ENCODE peak calls at places on chromosomes 6 and 20, in seven cellular contexts. W is transverse colon, Y is HFFc6, S is lower leg skin, V is endothelial cell, J is GM12865, F is GM20000. C is an unnamed sample.
A peak's percentile ranks its signal among the peaks of the same experiment; 100 is the strongest.

GRCh38 chr6:43609402-43609801 is 19.7 kb downstream of the GTPBP2 start:
- DNase-seq in W (no peak), Y (no peak), S (no peak), V (no peak), J (no peak), F (no peak), C (no peak)

GRCh38 chr6:169589293-169589692 is 112.5 kb downstream of the WDR27 start:
- DNase-seq in W (peak; percentile 51), Y (no peak), S (no peak), V (no peak), J (peak; percentile 62), F (no peak), C (no peak)

GRCh38 chr6:35260642-35261570 is 1.4 kb downstream of the ZNF76 start:
- DNase-seq in W (no peak), Y (no peak), S (peak; percentile 81), V (no peak), J (no peak), F (no peak), C (no peak)

GRCh38 chr20:32294071-32294470 is 16.6 kb downstream of the KIF3B start:
- DNase-seq in W (no peak), Y (no peak), S (no peak), V (no peak), J (no peak), F (no peak), C (no peak)

GRCh38 chr20:19835533-19836222 is 77.6 kb downstream of the RIN2 start:
- DNase-seq in W (no peak), Y (no peak), S (no peak), V (no peak), J (no peak), F (no peak), C (no peak)

GRCh38 chr6:15623282-15624116 is 39.3 kb downstream of the DTNBP1 start:
- DNase-seq in W (no peak), Y (peak; percentile 4), S (no peak), V (no peak), J (no peak), F (peak; percentile 20), C (peak; percentile 15)

GRCh38 chr6:56266011-56266410 is 18.6 kb upstream of the COL21A1 start:
- DNase-seq in W (no peak), Y (no peak), S (no peak), V (no peak), J (no peak), F (no peak), C (no peak)

GRCh38 chr20:64271636-64272035 is 16.1 kb downstream of the PCMTD2 start:
- DNase-seq in W (no peak), Y (no peak), S (no peak), V (no peak), J (no peak), F (no peak), C (no peak)

GRCh38 chr6:24122139-24122538 is 3.9 kb upstream of the NRSN1 start:
- DNase-seq in W (no peak), Y (no peak), S (no peak), V (no peak), J (no peak), F (no peak), C (no peak)

GRCh38 chr6:157020398-157021266 is 243.5 kb downstream of the ARID1B start:
- DNase-seq in W (peak; percentile 65), Y (peak; percentile 54), S (peak; percentile 93), V (peak; percentile 71), J (peak; percentile 91), F (peak; percentile 84), C (peak; percentile 84)

GRCh38 chr6:32637219-32637880 is at the start of gene HLA-DQA1:
- DNase-seq in W (no peak), Y (no peak), S (no peak), V (no peak), J (peak; percentile 95), F (peak; percentile 74), C (peak; percentile 60)

GRCh38 chr6:11381801-11382513 is 149.5 kb upstream of the NEDD9 start:
- DNase-seq in W (peak; percentile 62), Y (no peak), S (no peak), V (no peak), J (peak; percentile 94), F (peak; percentile 60), C (peak; percentile 62)

GRCh38 chr20:11473971-11474370 is 443.7 kb upstream of the BTBD3 start:
- DNase-seq in W (no peak), Y (no peak), S (no peak), V (no peak), J (no peak), F (no peak), C (no peak)

GRCh38 chr6:136030131-136030530 is 178.6 kb downstream of the PDE7B start:
- DNase-seq in W (no peak), Y (no peak), S (no peak), V (no peak), J (no peak), F (no peak), C (no peak)

GRCh38 chr6:16319813-16320532 is 81.6 kb downstream of the GMPR start:
- DNase-seq in W (peak; percentile 41), Y (peak; percentile 97), S (peak; percentile 91), V (no peak), J (peak; percentile 72), F (peak; percentile 65), C (peak; percentile 68)

DNA sequence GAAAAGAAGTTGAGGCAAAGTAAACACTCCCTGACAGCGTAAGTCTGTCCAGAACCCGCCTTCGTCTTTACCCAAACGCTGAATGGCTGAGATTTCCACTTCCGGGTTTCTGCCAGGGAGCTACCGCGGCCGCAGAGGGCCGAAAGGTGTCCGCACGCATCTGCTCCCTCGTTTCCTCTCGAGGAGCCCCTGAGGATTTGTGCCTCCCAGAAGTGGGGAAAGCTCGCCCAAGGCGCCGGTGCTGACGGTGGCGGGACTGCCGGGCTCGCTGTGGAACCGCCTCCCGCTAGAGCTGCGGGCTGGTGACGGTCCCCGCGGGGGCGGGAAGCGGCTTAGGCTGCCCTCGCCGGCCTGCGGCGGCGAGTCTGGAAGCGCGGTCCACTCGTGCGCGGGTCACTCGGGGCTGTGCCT is 1760.2 kb upstream of the DEFB115 start:
- DNase-seq in W (no peak), Y (no peak), S (no peak), V (no peak), J (peak; percentile 91), F (peak; percentile 31), C (peak; percentile 13)
- TF ChIP-seq CTCF in W (no peak), Y (no peak), S (no peak), V (no peak), J (no peak), F (no peak), C (no peak)

GRCh38 chr6:127550403-127550802 is 26.6 kb upstream of the C6orf58 start:
- DNase-seq in W (no peak), Y (peak; percentile 34), S (no peak), V (no peak), J (no peak), F (no peak), C (no peak)

DNA sequence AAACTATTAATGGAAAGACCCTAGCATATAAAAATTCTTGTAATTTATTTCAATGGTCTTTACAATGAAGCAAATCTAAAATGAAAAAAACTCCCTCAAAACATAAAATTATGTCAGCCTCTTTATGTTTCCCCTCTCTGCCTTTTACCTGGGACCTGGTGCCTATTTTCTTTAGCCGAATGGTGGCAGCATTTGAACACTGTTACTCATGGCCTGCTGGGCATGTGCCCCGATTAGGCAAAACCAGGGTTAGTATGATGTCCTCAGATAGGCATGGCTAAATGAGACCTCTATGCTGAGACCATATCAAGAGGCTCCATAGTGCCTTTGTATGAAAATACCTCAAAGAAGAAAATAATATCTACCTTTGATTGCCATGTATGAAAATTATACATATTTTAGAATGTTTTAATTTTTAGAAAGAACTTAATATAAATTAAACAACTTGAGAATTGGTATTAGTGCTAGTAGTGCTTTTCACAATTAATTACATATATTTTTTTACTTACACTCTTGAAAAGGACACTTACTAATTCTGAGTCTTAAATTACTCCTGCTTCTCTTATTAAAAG is 22.5 kb upstream of the C6orf58 start:
- DNase-seq in W (no peak), Y (peak; percentile 33), S (no peak), V (peak; percentile 42), J (peak; percentile 40), F (peak; percentile 20), C (no peak)
- TF ChIP-seq CTCF in W (no peak), Y (peak; percentile 72), S (no peak), V (peak; percentile 35), J (peak; percentile 37), F (peak; percentile 5), C (peak; percentile 43)

GRCh38 chr20:5400164-5400762 is 83.5 kb upstream of the PROKR2 start:
- DNase-seq in W (no peak), Y (no peak), S (no peak), V (peak; percentile 46), J (peak; percentile 12), F (no peak), C (no peak)

GRCh38 chr20:5401277-5401676 is 84.5 kb upstream of the PROKR2 start:
- DNase-seq in W (no peak), Y (no peak), S (no peak), V (no peak), J (no peak), F (no peak), C (no peak)

GRCh38 chr20:5397418-5397817 is 80.7 kb upstream of the PROKR2 start:
- DNase-seq in W (no peak), Y (no peak), S (no peak), V (no peak), J (no peak), F (no peak), C (no peak)

DNA sequence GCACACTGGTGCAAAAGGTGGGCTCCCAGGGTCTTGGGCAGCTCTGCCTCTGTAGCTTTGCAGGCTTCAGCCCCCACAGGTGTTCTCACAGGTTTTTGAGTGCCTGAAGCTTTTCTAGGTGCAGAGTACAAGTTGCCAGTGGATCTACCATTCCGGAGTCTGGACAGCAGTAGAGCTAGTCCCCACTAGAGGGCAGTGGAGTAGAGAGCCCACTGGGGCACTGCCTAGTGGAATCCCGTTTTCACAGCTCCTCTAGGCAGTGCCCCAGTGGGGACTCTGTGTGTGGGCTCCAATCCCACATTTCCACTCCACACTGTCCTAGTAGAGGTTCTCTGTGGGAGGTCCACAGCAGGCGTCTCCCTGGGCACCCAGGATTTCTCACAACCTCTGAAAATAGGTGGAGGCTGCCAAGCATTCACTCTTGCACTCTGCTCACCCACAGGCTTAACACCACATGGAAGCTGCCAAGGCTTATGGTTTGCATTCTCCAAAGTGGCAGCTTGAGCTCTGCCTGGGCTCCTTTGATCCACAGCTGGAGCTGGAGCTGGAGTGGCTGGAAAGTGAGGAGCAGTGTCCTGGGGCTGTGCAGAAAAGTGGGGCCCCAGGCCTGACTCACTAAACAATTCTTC is 86.3 kb upstream of the PROKR2 start:
- DNase-seq in W (peak; percentile 9), Y (peak; percentile 9), S (no peak), V (peak; percentile 55), J (peak; percentile 51), F (peak; percentile 49), C (peak; percentile 31)
- TF ChIP-seq CTCF in W (no peak), Y (peak; percentile 74), S (no peak), V (peak; percentile 74), J (peak; percentile 83), F (peak; percentile 61), C (peak; percentile 69)

GRCh38 chr6:41941280-41942044 is at the start of gene CCND3:
- DNase-seq in W (peak; percentile 93), Y (peak; percentile 87), S (peak; percentile 96), V (peak; percentile 76), J (peak; percentile 94), F (peak; percentile 95), C (peak; percentile 94)
- TF ChIP-seq CTCF in W (no peak), Y (no peak), S (no peak), V (no peak), J (no peak), F (no peak), C (no peak)

GRCh38 chr20:24560571-24561485 is 91.4 kb downstream of the SYNDIG1 start:
- DNase-seq in W (no peak), Y (no peak), S (no peak), V (no peak), J (no peak), F (no peak), C (no peak)
- TF ChIP-seq CTCF in W (no peak), Y (no peak), S (no peak), V (no peak), J (no peak), F (no peak), C (no peak)

C was measured in GM13977.